ENCODE peak calls at places on chromosome 20, in four cellular contexts. J is HepG2; N is heart right ventricle; Y is effector memory CD4-positive, alpha-beta T cell. T is an unnamed sample.
A peak's percentile ranks its signal among the peaks of the same experiment; 100 is the strongest.

GRCh38 chr20:60974022-60974421 is 278.0 kb upstream of the CDH4 start:
- DNase-seq in J (no peak), N (no peak), Y (no peak), T (no peak)

GRCh38 chr20:45985573-45985972 is 13.6 kb upstream of the ZNF335 start:
- DNase-seq in N (no peak), Y (no peak), J (peak; percentile 33), T (no peak)

GRCh38 chr20:59827138-59828056 is 106.0 kb downstream of the SYCP2 start:
- DNase-seq in N (no peak), Y (no peak), J (no peak), T (peak; percentile 21)

GRCh38 chr20:34268851-34269668 is 27.8 kb downstream of the ASIP start:
- DNase-seq in Y (no peak), N (peak; percentile 45), J (no peak), T (peak; percentile 88)

GRCh38 chr20:50287512-50287911 is 96.9 kb downstream of the CEBPB start:
- DNase-seq in N (no peak), Y (no peak), J (no peak), T (no peak)

GRCh38 chr20:53737404-53738038 is 143.9 kb upstream of the ZNF217 start:
- DNase-seq in J (no peak), N (no peak), Y (no peak), T (no peak)

GRCh38 chr20:7859371-7859802 is 80.9 kb downstream of the HAO1 start:
- DNase-seq in N (no peak), Y (no peak), J (peak; percentile 47), T (no peak)

GRCh38 chr20:37245671-37246237 is 15.9 kb downstream of the GHRH start:
- DNase-seq in Y (no peak), N (no peak), J (no peak), T (no peak)

GRCh38 chr20:22368235-22368634 is 216.1 kb downstream of the FOXA2 start:
- DNase-seq in N (no peak), Y (no peak), J (no peak), T (no peak)

GRCh38 chr20:50251992-50252491 is 61.4 kb downstream of the CEBPB start:
- DNase-seq in J (no peak), N (no peak), Y (no peak), T (no peak)

GRCh38 chr20:31560900-31561598 is 44.0 kb upstream of the ID1 start:
- DNase-seq in N (no peak), Y (no peak), J (no peak), T (peak; percentile 49)

GRCh38 chr20:36173451-36173933 is 19.0 kb downstream of the EPB41L1 start:
- DNase-seq in Y (no peak), N (no peak), J (no peak), T (no peak)

GRCh38 chr20:47620808-47621805 is 119.4 kb downstream of the NCOA3 start:
- DNase-seq in N (no peak), Y (no peak), J (peak; percentile 66), T (no peak)

GRCh38 chr20:19466204-19466928 is 253.9 kb downstream of the SLC24A3 start:
- DNase-seq in N (no peak), Y (no peak), J (no peak), T (no peak)

GRCh38 chr20:7452890-7453289 is 487.4 kb downstream of the HAO1 start:
- DNase-seq in N (no peak), J (no peak), Y (no peak), T (no peak)

GRCh38 chr20:11143481-11143880 is 469.7 kb upstream of the JAG1 start:
- DNase-seq in Y (no peak), J (no peak), N (no peak), T (no peak)

GRCh38 chr20:19973920-19974620 is 43.1 kb upstream of the NAA20 start:
- DNase-seq in Y (no peak), J (no peak), N (peak; percentile 63), T (no peak)

GRCh38 chr20:7696311-7696710 is 243.9 kb downstream of the HAO1 start:
- DNase-seq in J (no peak), N (no peak), Y (no peak), T (no peak)

GRCh38 chr20:17612287-17612974 is 42.6 kb downstream of the DSTN start:
- DNase-seq in J (peak; percentile 39), Y (no peak), N (no peak), T (no peak)

GRCh38 chr20:63475209-63475608 is 2.8 kb upstream of the KCNQ2 start:
- DNase-seq in J (no peak), Y (no peak), N (no peak), T (no peak)

GRCh38 chr20:63742381-63743024 is 2.9 kb downstream of the SLC2A4RG start:
- DNase-seq in N (no peak), Y (no peak), J (no peak), T (no peak)

GRCh38 chr20:1664911-1665310 is 7.3 kb upstream of the SIRPG start:
- DNase-seq in N (no peak), J (no peak), Y (peak; percentile 41), T (no peak)

GRCh38 chr20:7841291-7841966 is 98.8 kb downstream of the HAO1 start:
- DNase-seq in N (no peak), Y (no peak), J (no peak), T (no peak)

GRCh38 chr20:44643596-44644383 is 7.7 kb downstream of the ADA start:
- DNase-seq in N (peak; percentile 76), Y (peak; percentile 43), J (peak; percentile 47), T (peak; percentile 65)

GRCh38 chr20:658731-659291 is 5.8 kb upstream of the SRXN1 start:
- DNase-seq in N (no peak), Y (no peak), J (no peak), T (no peak)

GRCh38 chr20:36090223-36090622 is 64.3 kb upstream of the EPB41L1 start:
- DNase-seq in N (no peak), Y (no peak), J (no peak), T (no peak)

GRCh38 chr20:59253779-59254319 is 46.6 kb upstream of the EDN3 start:
- DNase-seq in J (no peak), N (no peak), Y (peak; percentile 20), T (no peak)

GRCh38 chr20:44629542-44629941 is 22.0 kb downstream of the ADA start:
- DNase-seq in Y (no peak), N (no peak), J (no peak), T (no peak)

GRCh38 chr20:6466065-6466810 is 301.2 kb upstream of the BMP2 start:
- DNase-seq in Y (no peak), N (no peak), J (peak; percentile 68), T (no peak)

GRCh38 chr20:32497589-32498224 is 87.4 kb downstream of the NOL4L start:
- DNase-seq in Y (no peak), J (no peak), N (no peak), T (peak; percentile 42)

GRCh38 chr20:57411406-57412283 is 20.4 kb downstream of the RBM38 start:
- DNase-seq in N (no peak), Y (no peak), J (no peak), T (no peak)

GRCh38 chr20:62642666-62643520 is 590 bp downstream of the SLCO4A1 start:
- DNase-seq in Y (peak; percentile 28), J (no peak), N (peak; percentile 36), T (peak; percentile 89)

GRCh38 chr20:4216142-4216735 is 200.9 kb upstream of the RNF24 start:
- DNase-seq in Y (no peak), N (no peak), J (no peak), T (no peak)

GRCh38 chr20:9112541-9113515 is 43.9 kb downstream of the PLCB4 start:
- DNase-seq in Y (no peak), J (no peak), N (no peak), T (no peak)

GRCh38 chr20:31644701-31645100 is 7.0 kb downstream of the COX4I2 start:
- DNase-seq in N (no peak), J (no peak), Y (no peak), T (no peak)

GRCh38 chr20:11091496-11091895 is 417.7 kb upstream of the JAG1 start:
- DNase-seq in J (no peak), Y (no peak), N (no peak), T (no peak)

GRCh38 chr20:61169870-61170269 is 82.2 kb upstream of the CDH4 start:
- DNase-seq in Y (no peak), N (no peak), J (no peak), T (no peak)